ENCODE peak calls at places on chromosomes 11 and 22, in five cellular contexts. One of them, this sample, is unnamed.
A peak's percentile ranks its signal among the peaks of the same experiment; 100 is the strongest.

GRCh38 chr11:18016789-18017188 is 3.9 kb upstream of the SERGEF start:
- DNase-seq in mucosa of descending colon: no peak
- DNase-seq in SJCRH30: no peak
- DNase-seq in mesenchymal stem cell: no peak
- DNase-seq in SJSA1: no peak
- DNase-seq in this sample: no peak

GRCh38 chr11:108241370-108242037 is 18.6 kb downstream of the ATM start:
- DNase-seq in mucosa of descending colon: no peak
- DNase-seq in SJCRH30: no peak
- DNase-seq in mesenchymal stem cell: no peak
- DNase-seq in SJSA1: no peak
- DNase-seq in this sample: no peak

GRCh38 chr11:773425-773824 is 3.9 kb downstream of the GATD1 start:
- DNase-seq in mucosa of descending colon: no peak
- DNase-seq in SJCRH30: no peak
- DNase-seq in mesenchymal stem cell: no peak
- DNase-seq in SJSA1: no peak
- DNase-seq in this sample: no peak

GRCh38 chr11:555500-556174 is 4.9 kb downstream of the LMNTD2 start:
- DNase-seq in mucosa of descending colon: peak; percentile 55
- DNase-seq in SJCRH30: no peak
- DNase-seq in mesenchymal stem cell: no peak
- DNase-seq in SJSA1: no peak
- DNase-seq in this sample: no peak

GRCh38 chr11:105609832-105610781 is at the start of gene GRIA4:
- DNase-seq in mucosa of descending colon: peak; percentile 24
- DNase-seq in SJCRH30: no peak
- DNase-seq in mesenchymal stem cell: peak; percentile 88
- DNase-seq in SJSA1: no peak
- DNase-seq in this sample: peak; percentile 8

GRCh38 chr11:20038364-20038893 is 121.8 kb downstream of the DBX1 start:
- DNase-seq in mucosa of descending colon: no peak
- DNase-seq in SJCRH30: no peak
- DNase-seq in mesenchymal stem cell: no peak
- DNase-seq in SJSA1: no peak
- DNase-seq in this sample: no peak

GRCh38 chr11:121595717-121596156 is 143.0 kb upstream of the SORL1-AS1 start:
- DNase-seq in mucosa of descending colon: no peak
- DNase-seq in SJCRH30: no peak
- DNase-seq in mesenchymal stem cell: peak; percentile 95
- DNase-seq in SJSA1: peak; percentile 64
- DNase-seq in this sample: peak; percentile 43

GRCh38 chr11:132520199-132520598 is 1012.1 kb downstream of the OPCML start:
- DNase-seq in mucosa of descending colon: no peak
- DNase-seq in SJCRH30: no peak
- DNase-seq in mesenchymal stem cell: no peak
- DNase-seq in SJSA1: no peak
- DNase-seq in this sample: no peak

GRCh38 chr11:1705121-1706052 is 8.4 kb downstream of the KRTAP5-6 start:
- DNase-seq in mucosa of descending colon: no peak
- DNase-seq in SJCRH30: peak; percentile 67
- DNase-seq in mesenchymal stem cell: peak; percentile 27
- DNase-seq in SJSA1: peak; percentile 1
- DNase-seq in this sample: peak; percentile 48

GRCh38 chr11:34028407-34028804 is 23.1 kb upstream of the CAPRIN1 start:
- DNase-seq in mucosa of descending colon: peak; percentile 37
- DNase-seq in SJCRH30: no peak
- DNase-seq in mesenchymal stem cell: no peak
- DNase-seq in SJSA1: no peak
- DNase-seq in this sample: no peak

GRCh38 chr11:6681949-6682348 is 1.2 kb downstream of the MRPL17 start:
- DNase-seq in mucosa of descending colon: no peak
- DNase-seq in SJCRH30: peak; percentile 62
- DNase-seq in mesenchymal stem cell: peak; percentile 30
- DNase-seq in SJSA1: no peak
- DNase-seq in this sample: no peak

GRCh38 chr11:2867722-2868548 is 17.6 kb downstream of the CDKN1C start:
- DNase-seq in mucosa of descending colon: no peak
- DNase-seq in SJCRH30: no peak
- DNase-seq in mesenchymal stem cell: no peak
- DNase-seq in SJSA1: no peak
- DNase-seq in this sample: no peak

GRCh38 chr11:65538915-65539374 is 14.1 kb downstream of the SCYL1 start:
- DNase-seq in mucosa of descending colon: no peak
- DNase-seq in SJCRH30: no peak
- DNase-seq in mesenchymal stem cell: no peak
- DNase-seq in SJSA1: no peak
- DNase-seq in this sample: no peak

GRCh38 chr11:27619039-27619438 is 81.2 kb downstream of the BDNF start:
- DNase-seq in mucosa of descending colon: no peak
- DNase-seq in SJCRH30: peak; percentile 17
- DNase-seq in mesenchymal stem cell: no peak
- DNase-seq in SJSA1: no peak
- DNase-seq in this sample: no peak

GRCh38 chr11:80632156-80632555 is 1191.3 kb upstream of the TENM4 start:
- DNase-seq in mucosa of descending colon: no peak
- DNase-seq in SJCRH30: no peak
- DNase-seq in mesenchymal stem cell: no peak
- DNase-seq in SJSA1: no peak
- DNase-seq in this sample: no peak

GRCh38 chr22:24588756-24589481 is 4.0 kb downstream of the LRRC75B start:
- DNase-seq in mucosa of descending colon: no peak
- DNase-seq in SJCRH30: peak; percentile 84
- DNase-seq in mesenchymal stem cell: no peak
- DNase-seq in SJSA1: no peak
- DNase-seq in this sample: no peak
- H3K4me1 ChIP-seq in mucosa of descending colon: peaks cover 4% of the 10 kb centered on the region
- H3K4me1 ChIP-seq in SJCRH30: peaks cover 21% of the 10 kb centered on the region
- H3K4me1 ChIP-seq in mesenchymal stem cell: peaks cover 42% of the 10 kb centered on the region
- H3K4me1 ChIP-seq in SJSA1: peaks cover 13% of the 10 kb centered on the region
- H3K4me1 ChIP-seq in this sample: peaks cover 6% of the 10 kb centered on the region

DNA sequence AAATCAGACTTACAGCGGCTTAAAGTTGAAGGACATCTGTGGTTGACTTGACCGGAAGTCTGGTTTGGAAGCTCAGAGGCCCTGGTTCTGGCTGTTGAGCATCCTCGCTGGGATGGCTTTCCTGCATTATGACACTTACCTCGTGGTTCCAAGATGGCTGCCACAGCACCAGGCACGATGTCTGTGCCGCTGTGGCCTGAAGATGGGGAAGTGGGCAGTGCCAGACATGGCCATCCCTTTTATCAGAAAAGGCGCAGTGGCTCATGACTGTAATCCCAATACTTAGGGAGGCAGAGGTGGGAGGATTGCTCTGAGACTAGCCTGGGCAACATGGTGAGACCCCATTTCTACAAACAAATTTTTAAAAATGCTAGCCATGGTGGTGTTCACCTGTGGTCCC is 40.5 kb downstream of the CD82 start:
- DNase-seq in mucosa of descending colon: no peak
- DNase-seq in SJCRH30: no peak
- DNase-seq in mesenchymal stem cell: no peak
- DNase-seq in SJSA1: no peak
- DNase-seq in this sample: no peak
- H3K4me1 ChIP-seq in mucosa of descending colon: peaks cover 17% of the 10 kb centered on the region
- H3K4me1 ChIP-seq in SJCRH30: peaks cover 27% of the 10 kb centered on the region
- H3K4me1 ChIP-seq in mesenchymal stem cell: peaks cover 38% of the 10 kb centered on the region
- H3K4me1 ChIP-seq in SJSA1: peaks cover 21% of the 10 kb centered on the region
- H3K4me1 ChIP-seq in this sample: peaks cover 74% of the 10 kb centered on the region

DNA sequence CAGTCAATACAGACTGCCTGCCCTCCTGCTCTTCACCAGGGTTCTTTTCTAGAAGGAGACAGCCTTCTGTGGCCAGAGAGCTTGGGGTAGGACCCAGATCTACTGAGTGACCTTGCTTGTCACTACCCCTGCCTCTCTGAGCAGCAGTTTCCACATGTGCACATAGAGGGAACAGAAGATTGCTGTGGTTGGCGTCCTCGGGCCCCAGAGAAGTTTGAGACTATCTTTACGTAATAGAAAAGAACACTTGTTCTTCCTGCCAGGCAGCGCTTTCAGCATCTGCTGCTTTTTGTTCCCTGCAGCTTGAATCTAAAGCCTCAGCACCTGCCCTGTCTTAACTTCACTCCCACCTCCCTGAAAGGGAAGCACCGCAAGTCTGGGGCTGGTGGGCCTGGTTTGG is 1.9 kb upstream of the FKBP2 start:
- DNase-seq in mucosa of descending colon: peak; percentile 26
- DNase-seq in SJCRH30: no peak
- DNase-seq in mesenchymal stem cell: no peak
- DNase-seq in SJSA1: no peak
- DNase-seq in this sample: no peak
- H3K4me1 ChIP-seq in mucosa of descending colon: peaks cover 50% of the 10 kb centered on the region
- H3K4me1 ChIP-seq in SJCRH30: peaks cover 21% of the 10 kb centered on the region
- H3K4me1 ChIP-seq in mesenchymal stem cell: peaks cover 36% of the 10 kb centered on the region
- H3K4me1 ChIP-seq in SJSA1: peaks cover 39% of the 10 kb centered on the region
- H3K4me1 ChIP-seq in this sample: peaks cover 36% of the 10 kb centered on the region

GRCh38 chr22:46088541-46089311 is 61.6 kb upstream of the PPARA start:
- DNase-seq in mucosa of descending colon: peak; percentile 41
- DNase-seq in SJCRH30: no peak
- DNase-seq in mesenchymal stem cell: no peak
- DNase-seq in SJSA1: peak; percentile 45
- DNase-seq in this sample: no peak
- H3K4me1 ChIP-seq in mucosa of descending colon: peaks cover 48% of the 10 kb centered on the region
- H3K4me1 ChIP-seq in SJCRH30: no peaks in the 10 kb centered on the region
- H3K4me1 ChIP-seq in mesenchymal stem cell: peaks cover 55% of the 10 kb centered on the region
- H3K4me1 ChIP-seq in SJSA1: peaks cover 73% of the 10 kb centered on the region
- H3K4me1 ChIP-seq in this sample: peaks cover 44% of the 10 kb centered on the region

GRCh38 chr11:67365756-67366384 is 7.5 kb downstream of the CLCF1 start:
- DNase-seq in mucosa of descending colon: no peak
- DNase-seq in SJCRH30: no peak
- DNase-seq in mesenchymal stem cell: no peak
- DNase-seq in SJSA1: no peak
- DNase-seq in this sample: no peak

GRCh38 chr11:67364783-67365525 is 8.4 kb downstream of the CLCF1 start:
- DNase-seq in mucosa of descending colon: no peak
- DNase-seq in SJCRH30: no peak
- DNase-seq in mesenchymal stem cell: no peak
- DNase-seq in SJSA1: no peak
- DNase-seq in this sample: no peak

GRCh38 chr11:67367836-67368227 is 5.6 kb downstream of the CLCF1 start:
- DNase-seq in mucosa of descending colon: no peak
- DNase-seq in SJCRH30: no peak
- DNase-seq in mesenchymal stem cell: no peak
- DNase-seq in SJSA1: no peak
- DNase-seq in this sample: no peak

GRCh38 chr11:67367014-67367835 is 6.2 kb downstream of the CLCF1 start:
- DNase-seq in mucosa of descending colon: peak; percentile 58
- DNase-seq in SJCRH30: no peak
- DNase-seq in mesenchymal stem cell: no peak
- DNase-seq in SJSA1: no peak
- DNase-seq in this sample: no peak

GRCh38 chr11:67366546-67366945 is 6.9 kb downstream of the CLCF1 start:
- DNase-seq in mucosa of descending colon: no peak
- DNase-seq in SJCRH30: no peak
- DNase-seq in mesenchymal stem cell: no peak
- DNase-seq in SJSA1: no peak
- DNase-seq in this sample: no peak
- H3K4me1 ChIP-seq in mucosa of descending colon: peaks cover 14% of the 10 kb centered on the region
- H3K4me1 ChIP-seq in SJCRH30: peaks cover 21% of the 10 kb centered on the region
- H3K4me1 ChIP-seq in mesenchymal stem cell: peaks cover 56% of the 10 kb centered on the region
- H3K4me1 ChIP-seq in SJSA1: peaks cover 12% of the 10 kb centered on the region
- H3K4me1 ChIP-seq in this sample: peaks cover 26% of the 10 kb centered on the region

DNA sequence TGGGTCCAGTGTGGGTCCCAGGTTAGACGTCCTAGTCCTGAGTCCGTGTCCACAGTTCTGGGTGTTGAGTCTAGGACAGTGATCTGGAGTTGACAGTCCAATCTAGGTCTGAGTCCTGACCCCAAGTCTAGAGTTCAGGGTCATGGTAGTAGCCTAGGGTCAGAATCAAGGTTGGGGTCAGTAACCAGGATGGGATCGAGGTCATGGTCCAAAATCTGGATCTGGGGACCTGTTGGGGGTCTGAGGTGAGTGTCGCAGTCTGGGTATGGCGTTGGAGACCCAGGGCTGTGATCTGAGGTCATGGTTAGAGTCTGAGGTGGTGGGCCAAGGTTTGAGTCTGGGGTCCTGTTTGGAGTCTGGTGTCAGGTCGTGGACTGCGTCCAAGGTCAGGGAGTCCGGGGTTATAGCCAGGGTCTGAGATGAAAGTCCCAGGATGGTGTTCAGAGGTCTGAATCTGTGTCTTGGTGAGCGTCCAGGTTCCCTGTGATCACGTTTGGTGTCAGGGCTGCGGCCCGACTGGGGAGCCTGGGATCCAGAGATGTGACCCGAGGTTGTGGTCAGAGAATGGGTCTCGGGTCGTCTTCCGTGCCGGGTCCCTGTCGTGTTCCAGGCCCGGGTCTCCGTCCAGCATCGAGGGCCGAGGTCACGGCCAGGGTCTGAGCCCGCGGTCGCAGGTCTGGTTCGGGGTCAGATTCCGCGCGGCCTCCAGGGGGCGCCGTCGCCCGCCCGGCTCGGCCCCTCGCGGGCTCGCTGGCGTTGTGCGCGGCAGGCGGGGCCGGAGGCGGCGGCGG is 445 bp upstream of the GRK2 start:
- DNase-seq in mucosa of descending colon: peak; percentile 91
- DNase-seq in SJCRH30: peak; percentile 66
- DNase-seq in mesenchymal stem cell: peak; percentile 55
- DNase-seq in SJSA1: peak; percentile 78
- DNase-seq in this sample: no peak
- H3K4me1 ChIP-seq in mucosa of descending colon: peaks cover 62% of the 10 kb centered on the region
- H3K4me1 ChIP-seq in SJCRH30: peaks cover 2% of the 10 kb centered on the region
- H3K4me1 ChIP-seq in mesenchymal stem cell: peaks cover 49% of the 10 kb centered on the region
- H3K4me1 ChIP-seq in SJSA1: peaks cover 35% of the 10 kb centered on the region
- H3K4me1 ChIP-seq in this sample: peaks cover 41% of the 10 kb centered on the region

DNA sequence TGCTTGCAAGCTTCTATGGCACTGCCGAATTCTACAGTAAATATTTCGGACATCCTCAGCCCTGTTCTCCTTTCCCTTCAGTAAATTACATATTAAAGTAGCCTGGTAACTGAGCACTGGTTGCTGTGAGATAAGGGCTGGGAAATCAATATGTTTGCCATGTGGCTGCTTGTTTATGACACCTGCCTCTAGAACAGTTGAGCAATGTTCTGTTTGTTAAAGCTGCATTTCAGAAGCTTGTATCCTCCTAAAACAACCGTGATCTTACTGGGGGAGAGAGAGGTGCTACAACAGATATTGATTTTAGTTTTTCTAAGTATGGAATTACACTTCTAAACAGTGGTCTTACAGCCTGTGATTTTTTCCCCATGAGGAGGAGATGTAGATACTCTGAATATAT is 39.4 kb downstream of the ZBTB16 start:
- DNase-seq in mucosa of descending colon: no peak
- DNase-seq in SJCRH30: no peak
- DNase-seq in mesenchymal stem cell: no peak
- DNase-seq in SJSA1: no peak
- DNase-seq in this sample: no peak
- H3K4me1 ChIP-seq in mucosa of descending colon: peaks cover 4% of the 10 kb centered on the region
- H3K4me1 ChIP-seq in SJCRH30: no peaks in the 10 kb centered on the region
- H3K4me1 ChIP-seq in mesenchymal stem cell: no peaks in the 10 kb centered on the region
- H3K4me1 ChIP-seq in SJSA1: no peaks in the 10 kb centered on the region
- H3K4me1 ChIP-seq in this sample: peaks cover 20% of the 10 kb centered on the region

GRCh38 chr11:128478305-128478704 is 109.1 kb downstream of the ETS1 start:
- DNase-seq in mucosa of descending colon: no peak
- DNase-seq in SJCRH30: no peak
- DNase-seq in mesenchymal stem cell: no peak
- DNase-seq in SJSA1: no peak
- DNase-seq in this sample: no peak
- H3K4me1 ChIP-seq in mucosa of descending colon: peaks cover 29% of the 10 kb centered on the region
- H3K4me1 ChIP-seq in SJCRH30: peaks cover 7% of the 10 kb centered on the region
- H3K4me1 ChIP-seq in mesenchymal stem cell: peaks cover 15% of the 10 kb centered on the region
- H3K4me1 ChIP-seq in SJSA1: peaks cover 44% of the 10 kb centered on the region
- H3K4me1 ChIP-seq in this sample: peaks cover 27% of the 10 kb centered on the region

This sample was measured in ascending aorta.